ENCODE peak calls at places on chromosomes 3 and 15, in five cellular contexts. One of them, this sample, is unnamed. For H3K4me1, the result is how much of the 10 kb centered on the place peaks cover.

GRCh38 chr3:20451170-20451569 is 265.2 kb upstream of the SGO1 start:
- DNase-seq in cardiac muscle cell: no peak
- DNase-seq in adrenal gland: no peak
- DNase-seq in mucosa of descending colon: no peak
- DNase-seq in astrocyte: no peak
- DNase-seq in this sample: no peak

GRCh38 chr3:46710671-46711295 is 6.9 kb downstream of the PRSS50 start:
- DNase-seq in astrocyte: no peak
- DNase-seq in mucosa of descending colon: no peak
- DNase-seq in adrenal gland: no peak
- DNase-seq in cardiac muscle cell: no peak
- DNase-seq in this sample: no peak

GRCh38 chr3:175421897-175422296 is 562.8 kb downstream of the NAALADL2 start:
- DNase-seq in mucosa of descending colon: no peak
- DNase-seq in cardiac muscle cell: no peak
- DNase-seq in astrocyte: no peak
- DNase-seq in adrenal gland: no peak
- DNase-seq in this sample: no peak

GRCh38 chr3:71325715-71326114 is 257.8 kb downstream of the FOXP1 start:
- DNase-seq in cardiac muscle cell: no peak
- DNase-seq in adrenal gland: no peak
- DNase-seq in astrocyte: no peak
- DNase-seq in mucosa of descending colon: no peak
- DNase-seq in this sample: no peak

GRCh38 chr3:189109145-189109544 is 62.6 kb upstream of the TPRG1 start:
- DNase-seq in adrenal gland: no peak
- DNase-seq in cardiac muscle cell: no peak
- DNase-seq in astrocyte: no peak
- DNase-seq in mucosa of descending colon: no peak
- DNase-seq in this sample: no peak

GRCh38 chr3:52775877-52776276 is 1.5 kb upstream of the ITIH1 start:
- DNase-seq in mucosa of descending colon: no peak
- DNase-seq in adrenal gland: peak
- DNase-seq in astrocyte: no peak
- DNase-seq in cardiac muscle cell: no peak
- DNase-seq in this sample: no peak

GRCh38 chr15:70030851-70031645 is 66.7 kb downstream of the TLE3 start:
- DNase-seq in adrenal gland: no peak
- DNase-seq in mucosa of descending colon: no peak
- DNase-seq in cardiac muscle cell: no peak
- DNase-seq in astrocyte: no peak
- DNase-seq in this sample: no peak

GRCh38 chr15:34366271-34367043 is 539 bp downstream of the LPCAT4 start:
- DNase-seq in adrenal gland: peak
- DNase-seq in astrocyte: peak
- DNase-seq in cardiac muscle cell: peak
- DNase-seq in mucosa of descending colon: peak
- DNase-seq in this sample: peak

GRCh38 chr3:53773586-53774368 is 72.4 kb downstream of the CHDH start:
- DNase-seq in cardiac muscle cell: peak
- DNase-seq in astrocyte: peak
- DNase-seq in adrenal gland: peak
- DNase-seq in mucosa of descending colon: no peak
- DNase-seq in this sample: no peak

GRCh38 chr3:71707600-71707999 is 17.6 kb downstream of the EIF4E3 start:
- DNase-seq in astrocyte: peak
- DNase-seq in mucosa of descending colon: no peak
- DNase-seq in cardiac muscle cell: peak
- DNase-seq in adrenal gland: no peak
- DNase-seq in this sample: no peak

GRCh38 chr3:127788436-127788835 is 33.9 kb downstream of the MGLL start:
- DNase-seq in mucosa of descending colon: no peak
- DNase-seq in cardiac muscle cell: no peak
- DNase-seq in adrenal gland: no peak
- DNase-seq in astrocyte: no peak
- DNase-seq in this sample: no peak

GRCh38 chr15:67105065-67105951 is 39.9 kb downstream of the SMAD3 start:
- DNase-seq in mucosa of descending colon: no peak
- DNase-seq in adrenal gland: peak
- DNase-seq in cardiac muscle cell: peak
- DNase-seq in astrocyte: peak
- DNase-seq in this sample: no peak

GRCh38 chr3:15361494-15362214 is 29.3 kb upstream of the SH3BP5 start:
- DNase-seq in astrocyte: peak
- DNase-seq in adrenal gland: no peak
- DNase-seq in mucosa of descending colon: no peak
- DNase-seq in cardiac muscle cell: peak
- DNase-seq in this sample: peak

GRCh38 chr3:49357466-49358216 is 512 bp downstream of the GPX1 start:
- DNase-seq in mucosa of descending colon: peak
- DNase-seq in astrocyte: peak
- DNase-seq in adrenal gland: peak
- DNase-seq in cardiac muscle cell: peak
- DNase-seq in this sample: peak

GRCh38 chr3:49358884-49359225 is 702 bp upstream of the GPX1 start:
- DNase-seq in cardiac muscle cell: no peak
- DNase-seq in adrenal gland: no peak
- DNase-seq in mucosa of descending colon: no peak
- DNase-seq in astrocyte: no peak
- DNase-seq in this sample: no peak

GRCh38 chr3:49362579-49362978 is 4.4 kb upstream of the GPX1 start:
- DNase-seq in astrocyte: peak
- DNase-seq in adrenal gland: no peak
- DNase-seq in cardiac muscle cell: no peak
- DNase-seq in mucosa of descending colon: no peak
- DNase-seq in this sample: no peak

GRCh38 chr3:49359623-49360022 is 1.5 kb upstream of the GPX1 start:
- DNase-seq in astrocyte: peak
- DNase-seq in mucosa of descending colon: no peak
- DNase-seq in adrenal gland: no peak
- DNase-seq in cardiac muscle cell: no peak
- DNase-seq in this sample: no peak

DNA sequence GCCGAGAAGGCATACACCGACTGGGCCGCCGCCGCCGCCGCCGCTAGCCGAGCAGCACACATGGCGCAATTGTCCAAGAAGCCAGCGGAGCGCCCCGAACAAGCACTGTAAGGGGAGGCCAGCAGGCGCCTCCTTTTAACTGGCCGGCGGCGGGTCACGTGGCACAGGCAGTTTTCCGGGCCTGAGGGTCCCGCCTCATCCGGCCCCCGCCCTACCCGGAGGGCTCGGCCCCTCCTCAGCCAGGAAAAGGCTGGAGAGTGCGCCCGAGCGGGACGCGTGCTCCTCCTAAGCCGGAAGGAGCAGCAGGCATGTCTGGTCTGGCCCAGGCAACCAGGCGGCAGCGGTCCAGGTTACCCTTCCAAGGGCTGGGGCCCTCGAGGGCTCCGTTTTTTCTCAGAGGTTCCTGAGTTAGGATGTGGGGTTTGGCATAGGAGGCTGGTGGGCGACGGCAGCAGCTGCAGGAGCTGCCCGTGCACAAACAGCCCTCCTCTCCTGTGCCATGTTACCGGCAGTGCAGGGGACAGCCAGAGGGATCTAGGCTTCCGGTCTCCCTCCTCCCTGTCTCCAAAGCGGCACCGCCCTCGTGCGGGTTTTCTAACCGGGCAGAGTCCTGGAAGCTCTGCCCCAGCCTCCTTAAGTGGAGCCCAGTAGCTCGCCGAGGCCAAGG is at the start of gene GPX1:
- DNase-seq in astrocyte: peak
- DNase-seq in mucosa of descending colon: peak
- DNase-seq in adrenal gland: peak
- DNase-seq in cardiac muscle cell: peak
- DNase-seq in this sample: peak
- TF ChIP-seq CTCF in astrocyte: no peak
- TF ChIP-seq CTCF in mucosa of descending colon: no peak
- TF ChIP-seq CTCF in adrenal gland: no peak
- TF ChIP-seq CTCF in cardiac muscle cell: no peak
- TF ChIP-seq CTCF in this sample: no peak

DNA sequence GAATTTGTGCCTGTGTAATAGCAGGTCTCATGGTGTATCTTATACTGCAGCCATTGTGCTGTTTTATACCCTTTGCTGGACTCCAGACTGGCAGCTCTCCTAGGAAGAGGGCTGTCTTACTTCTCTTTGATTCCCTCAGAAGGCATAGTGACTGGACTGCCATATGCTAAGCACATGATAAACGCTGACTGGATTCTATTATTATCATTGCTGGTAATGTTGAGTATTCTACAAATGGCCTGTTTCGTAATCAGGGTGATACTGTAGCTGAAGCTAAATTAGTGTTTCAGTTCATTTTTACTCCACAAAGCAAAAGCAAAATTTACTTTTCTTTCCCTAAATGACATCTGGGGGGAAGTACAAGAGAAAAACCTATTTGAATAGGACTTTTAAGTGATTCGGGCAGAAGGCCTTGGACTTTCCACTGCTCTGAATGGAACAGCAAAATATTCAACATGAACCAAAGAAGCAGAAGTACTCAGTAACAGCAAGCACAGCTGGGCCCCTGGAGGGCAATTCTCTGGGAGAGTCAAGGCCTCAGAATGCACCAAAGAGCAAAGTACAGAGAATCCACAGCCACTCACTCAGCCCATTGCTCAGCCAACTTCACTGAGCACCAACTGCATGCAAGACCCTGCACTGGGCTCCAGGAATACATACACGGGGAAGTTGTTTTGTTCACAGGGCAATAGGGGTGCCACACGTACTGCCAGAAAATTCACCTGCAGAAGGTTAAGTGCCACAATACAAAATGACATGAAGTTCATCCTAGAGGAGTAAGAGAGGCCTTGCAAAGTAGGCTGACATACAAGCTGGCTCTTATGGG is 7.9 kb upstream of the BCL2A1 start:
- DNase-seq in cardiac muscle cell: peak
- DNase-seq in astrocyte: peak
- DNase-seq in mucosa of descending colon: peak
- DNase-seq in adrenal gland: peak
- DNase-seq in this sample: no peak
- H3K4me1 ChIP-seq in cardiac muscle cell: under half
- H3K4me1 ChIP-seq in astrocyte: under half
- H3K4me1 ChIP-seq in mucosa of descending colon: under half
- H3K4me1 ChIP-seq in adrenal gland: under half
- H3K4me1 ChIP-seq in this sample: under half

DNA sequence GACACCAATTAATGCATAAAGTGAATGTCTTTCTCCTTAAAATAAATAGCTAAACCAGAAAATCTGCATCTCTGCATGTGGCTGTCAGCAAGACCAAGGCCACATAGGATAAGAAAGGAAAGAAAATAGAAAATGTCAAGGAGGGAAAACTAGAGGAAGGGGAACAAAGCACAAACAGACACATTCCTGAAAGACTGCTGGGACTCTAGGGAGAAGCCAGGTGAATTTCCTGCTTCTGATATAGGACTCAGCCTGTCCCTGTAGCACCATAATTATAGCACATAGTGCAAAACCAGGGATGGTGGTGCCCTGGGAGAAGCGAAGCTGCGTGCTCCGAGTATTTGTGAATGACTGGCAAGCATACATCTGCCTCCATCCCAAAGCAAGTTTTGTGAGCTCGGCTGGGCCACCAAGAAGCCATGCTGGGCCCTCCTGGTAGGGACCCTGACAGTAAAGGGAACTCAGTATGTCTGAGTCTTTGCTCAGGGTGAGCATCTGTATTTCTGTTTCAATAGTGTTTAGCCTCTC is 14.2 kb downstream of the FSTL1 start:
- DNase-seq in adrenal gland: no peak
- DNase-seq in mucosa of descending colon: no peak
- DNase-seq in cardiac muscle cell: no peak
- DNase-seq in astrocyte: no peak
- DNase-seq in this sample: no peak
- H3K4me3 ChIP-seq in adrenal gland: no peak
- H3K4me3 ChIP-seq in mucosa of descending colon: no peak
- H3K4me3 ChIP-seq in cardiac muscle cell: no peak
- H3K4me3 ChIP-seq in astrocyte: no peak
- H3K4me3 ChIP-seq in this sample: no peak

DNA sequence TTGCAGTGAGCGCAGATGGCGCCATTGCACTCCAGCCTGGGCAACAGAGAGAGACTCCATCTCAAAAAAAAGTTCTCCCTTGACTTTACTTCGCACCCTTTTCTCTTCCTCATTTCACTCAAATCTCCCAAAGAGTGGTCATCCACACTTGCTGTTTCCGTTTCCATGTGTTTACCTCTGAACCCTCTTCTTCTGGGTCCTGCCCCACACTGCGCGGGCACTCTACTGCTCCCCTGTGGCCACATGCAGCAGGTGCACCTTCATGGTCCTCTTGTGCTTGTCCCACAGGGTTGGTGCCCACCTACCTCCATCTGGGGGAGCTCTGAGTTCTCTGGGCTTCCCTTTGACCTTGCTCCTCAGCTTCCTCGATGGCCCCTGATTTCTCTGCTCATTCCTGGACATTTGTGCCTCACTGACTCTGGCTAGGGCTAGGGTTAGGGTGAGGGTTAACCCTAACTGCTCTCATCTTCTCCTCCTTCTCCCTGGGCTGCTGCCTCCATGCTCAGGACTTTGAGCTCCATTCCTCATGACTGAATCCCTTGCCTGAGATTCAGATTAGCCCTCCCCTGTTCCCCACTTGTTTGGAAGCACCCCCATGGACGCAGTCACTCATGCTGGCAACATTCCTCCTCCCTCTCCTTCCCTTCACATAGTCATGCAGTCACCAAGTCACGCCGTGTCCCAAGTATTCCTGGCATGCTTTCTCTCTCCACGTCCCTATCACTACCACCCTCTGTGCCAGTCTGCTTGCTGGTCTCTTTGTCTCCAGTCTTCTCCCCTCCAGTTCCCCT is 26.6 kb upstream of the KY start:
- DNase-seq in mucosa of descending colon: peak
- DNase-seq in cardiac muscle cell: peak
- DNase-seq in astrocyte: no peak
- DNase-seq in adrenal gland: peak
- DNase-seq in this sample: no peak
- TF ChIP-seq CTCF in mucosa of descending colon: peak
- TF ChIP-seq CTCF in cardiac muscle cell: peak
- TF ChIP-seq CTCF in astrocyte: peak
- TF ChIP-seq CTCF in adrenal gland: peak
- TF ChIP-seq CTCF in this sample: peak